ENCODE peak calls at places on chromosomes 13 and 19, in six cellular contexts. B, Y, W, J, O and A are unnamed samples.

GRCh38 chr13:96946709-96947311 is 47.5 kb downstream of the OXGR1 start:
- DNase-seq in O (no peak), W (no peak), J (no peak), B (no peak), Y (peak), A (no peak)

GRCh38 chr19:17184381-17184841 is 30.7 kb upstream of the USE1 start:
- DNase-seq in J (no peak), O (no peak), W (no peak), B (no peak), Y (no peak), A (no peak)

GRCh38 chr19:34104099-34104498 is 68.2 kb upstream of the LSM14A start:
- DNase-seq in O (peak), W (no peak), B (no peak), Y (no peak), J (no peak), A (no peak)

GRCh38 chr13:74444877-74445479 is 310.8 kb upstream of the KLF12 start:
- DNase-seq in B (no peak), O (no peak), J (no peak), Y (no peak), W (peak), A (no peak)

GRCh38 chr19:45876411-45877197 is 9.3 kb downstream of the IRF2BP1 start:
- DNase-seq in B (no peak), Y (peak), J (no peak), O (no peak), W (peak), A (no peak)

GRCh38 chr13:57823704-57824103 is 192.2 kb downstream of the PCDH17 start:
- DNase-seq in B (no peak), O (no peak), Y (no peak), J (no peak), W (no peak), A (no peak)

GRCh38 chr19:3479819-3480215 is 508 bp downstream of the SMIM24 start:
- DNase-seq in Y (peak), W (peak), J (no peak), B (no peak), O (peak), A (peak)

GRCh38 chr19:49366110-49366509 is 2.4 kb downstream of the DKKL1 start:
- DNase-seq in O (no peak), B (no peak), Y (no peak), W (no peak), J (no peak), A (no peak)

GRCh38 chr13:73412933-73413332 is 354.1 kb downstream of the KLF5 start:
- DNase-seq in J (peak), B (no peak), W (no peak), O (no peak), Y (no peak), A (no peak)

GRCh38 chr13:98397221-98397620 is 179.7 kb downstream of the STK24 start:
- DNase-seq in J (no peak), B (no peak), O (no peak), Y (no peak), W (no peak), A (no peak)

GRCh38 chr19:19782783-19783182 is 38.8 kb downstream of the ZNF506 start:
- DNase-seq in J (no peak), O (no peak), W (no peak), Y (no peak), B (no peak), A (no peak)

GRCh38 chr13:74870865-74871264 is 611.1 kb downstream of the TBC1D4 start:
- DNase-seq in W (no peak), O (no peak), J (no peak), B (no peak), Y (no peak), A (no peak)

GRCh38 chr19:56538761-56539263 is at the start of gene ZFP28:
- DNase-seq in B (no peak), W (peak), J (no peak), Y (peak), O (peak), A (no peak)

GRCh38 chr19:19594371-19594770 is 24.1 kb downstream of the PBX4 start:
- DNase-seq in O (no peak), B (no peak), J (no peak), W (no peak), Y (no peak), A (no peak)

GRCh38 chr13:112908342-112908741 is 60.7 kb upstream of the MCF2L start:
- DNase-seq in O (no peak), B (no peak), W (no peak), J (no peak), Y (no peak), A (no peak)

GRCh38 chr13:79307866-79308298 is 98.2 kb downstream of the RBM26 start:
- DNase-seq in J (no peak), W (no peak), Y (peak), O (no peak), B (no peak), A (peak)

GRCh38 chr19:53908106-53908932 is 759 bp upstream of the CACNG7 start:
- DNase-seq in B (no peak), O (peak), W (peak), J (no peak), Y (peak), A (peak)

GRCh38 chr13:40981361-40981760 is 37.8 kb downstream of the ELF1 start:
- DNase-seq in J (no peak), W (no peak), B (no peak), O (peak), Y (no peak), A (no peak)

DNA sequence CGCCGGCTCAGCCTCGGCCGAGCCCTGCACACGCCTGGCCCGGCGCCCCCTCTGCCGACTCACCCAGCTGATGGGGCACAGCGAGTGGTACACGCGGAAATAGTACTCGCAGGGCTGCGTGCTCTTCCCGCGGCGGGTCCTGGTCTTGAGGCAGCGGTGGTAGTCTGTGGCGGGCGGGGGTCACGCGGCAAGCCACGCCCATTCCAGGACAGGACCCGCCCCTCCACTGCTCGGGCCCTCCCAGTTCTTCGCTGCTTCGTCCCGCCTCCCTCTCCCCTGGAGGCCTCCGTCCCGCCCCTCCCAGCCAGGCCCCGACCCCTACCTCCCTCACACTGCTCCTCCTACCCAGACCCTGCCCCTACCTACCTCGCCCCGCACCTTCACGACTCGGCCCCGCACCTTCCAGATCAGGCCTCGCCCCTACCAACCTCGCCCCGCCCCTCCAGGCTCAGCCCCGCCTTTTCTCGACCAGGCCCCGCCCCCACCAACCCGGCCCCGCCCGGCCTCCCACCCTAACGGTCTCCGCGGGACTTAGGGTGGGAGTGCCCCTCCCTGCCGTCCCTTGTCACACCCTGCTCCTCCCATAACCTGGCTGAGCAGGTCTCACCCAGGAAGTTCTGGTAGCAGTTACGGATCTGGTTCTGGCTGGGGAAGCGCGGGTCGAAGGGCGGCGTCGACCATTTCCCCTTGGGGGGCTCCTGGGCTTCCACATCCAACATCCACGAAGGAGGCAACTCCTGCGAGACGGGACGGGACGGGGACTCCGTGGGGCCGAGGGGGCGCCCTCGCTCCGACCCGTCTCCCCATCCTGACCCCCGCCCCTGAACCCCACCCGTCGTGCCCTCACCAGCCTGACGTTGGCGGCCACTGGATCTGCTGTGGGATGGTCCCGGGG is 469 bp downstream of the COX6B2 start:
- DNase-seq in W (peak), Y (peak), B (no peak), O (no peak), J (peak), A (peak)
- TF ChIP-seq REST in W (no peak), Y (no peak), B (no peak), O (no peak), J (no peak), A (no peak)

GRCh38 chr13:26376430-26376829 is 122.5 kb downstream of the CDK8 start:
- DNase-seq in B (no peak), W (no peak), O (no peak), Y (no peak), J (no peak), A (no peak)
- TF ChIP-seq REST in B (no peak), W (no peak), O (no peak), Y (no peak), J (no peak), A (no peak)

GRCh38 chr13:44176173-44176572 is 197.5 kb upstream of the SERP2 start:
- DNase-seq in W (no peak), Y (no peak), O (no peak), J (no peak), B (no peak), A (no peak)
- TF ChIP-seq REST in W (no peak), Y (no peak), O (no peak), J (no peak), B (no peak), A (no peak)

DNA sequence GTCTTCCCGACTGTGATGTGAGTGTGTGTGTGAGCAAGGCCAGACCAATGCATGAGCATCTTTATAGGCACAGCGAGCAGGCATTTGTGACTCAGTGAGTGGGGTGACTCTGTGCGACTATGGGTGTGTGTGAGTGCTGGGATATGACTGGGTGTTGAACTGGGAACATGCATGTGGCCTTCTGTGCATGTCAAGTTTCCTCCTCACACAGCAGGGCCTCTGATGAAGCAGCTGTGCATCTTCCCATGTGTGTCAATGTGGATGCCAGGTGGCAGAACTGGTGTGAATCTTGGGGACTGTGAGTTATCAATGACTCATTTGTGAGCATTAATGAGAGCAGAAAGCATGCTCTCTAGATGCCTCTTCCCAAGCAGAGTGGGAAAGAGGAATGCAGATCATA is 12.1 kb upstream of the LGALS14 start:
- DNase-seq in J (no peak), B (no peak), Y (no peak), O (no peak), W (no peak), A (no peak)
- TF ChIP-seq REST in J (no peak), B (no peak), Y (no peak), O (no peak), W (no peak), A (no peak)

DNA sequence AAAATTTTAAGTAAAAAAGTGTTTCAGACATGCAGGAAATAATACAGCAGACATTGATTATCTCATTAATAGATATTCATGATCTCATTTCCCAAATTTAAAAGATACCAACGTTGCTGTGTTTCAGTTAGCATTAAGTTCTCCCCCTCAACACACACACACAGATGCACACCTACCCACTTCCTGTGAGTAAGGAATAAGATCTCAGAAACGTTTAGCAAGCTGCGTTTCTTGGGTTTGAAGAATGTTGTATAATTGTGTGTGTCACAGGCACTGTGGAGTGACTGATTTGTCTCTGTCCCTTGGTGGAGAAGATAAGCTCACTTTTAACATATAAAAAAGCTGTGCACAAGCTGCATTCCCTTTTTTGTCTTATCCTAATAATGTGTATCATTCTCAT is 196.8 kb downstream of the PDS5B start:
- DNase-seq in B (no peak), Y (no peak), J (no peak), O (no peak), W (no peak), A (no peak)
- TF ChIP-seq REST in B (no peak), Y (no peak), J (no peak), O (no peak), W (no peak), A (no peak)

DNA sequence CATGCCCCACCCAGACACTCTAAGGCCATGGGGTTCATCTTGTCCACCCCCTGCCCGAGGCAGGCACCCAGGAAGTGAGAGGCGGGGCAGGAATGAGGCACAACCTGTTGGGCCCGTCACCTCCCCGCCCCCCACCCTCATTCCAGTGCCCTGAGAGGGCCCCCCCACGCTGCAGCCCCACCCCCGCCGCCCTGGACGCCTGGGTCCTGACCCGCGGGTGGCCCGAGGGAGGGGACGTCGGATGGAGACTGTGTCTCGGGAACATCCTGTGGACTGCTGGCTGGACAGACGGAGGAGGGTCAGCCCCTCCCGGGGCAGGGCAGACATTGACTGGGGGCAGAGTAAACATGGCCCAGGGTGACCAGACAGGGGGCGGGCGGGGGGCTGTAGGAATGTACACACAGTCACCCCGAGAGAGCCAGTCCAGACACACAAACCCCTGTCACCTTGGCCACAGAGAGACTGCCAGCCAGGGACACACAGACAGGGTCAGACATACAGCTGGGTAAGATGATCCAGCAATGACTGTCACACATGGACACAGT is 7.4 kb upstream of the JUNB start:
- DNase-seq in Y (no peak), J (no peak), B (no peak), O (no peak), W (no peak), A (peak)
- TF ChIP-seq REST in Y (no peak), J (no peak), B (no peak), O (no peak), W (no peak), A (no peak)

GRCh38 chr19:932647-933552 is 7.1 kb downstream of the ARID3A start:
- DNase-seq in Y (peak), B (no peak), J (no peak), W (peak), O (peak), A (peak)
- TF ChIP-seq REST in Y (no peak), B (no peak), J (no peak), W (peak), O (no peak), A (no peak)

GRCh38 chr13:23697772-23698313 is 127.6 kb downstream of the TNFRSF19 start:
- DNase-seq in B (no peak), J (no peak), Y (no peak), W (no peak), O (no peak), A (no peak)

GRCh38 chr13:23695196-23695595 is 125.0 kb downstream of the TNFRSF19 start:
- DNase-seq in Y (peak), O (no peak), W (no peak), B (no peak), J (no peak), A (no peak)

GRCh38 chr13:23696610-23697009 is 126.4 kb downstream of the TNFRSF19 start:
- DNase-seq in J (no peak), O (no peak), B (no peak), Y (peak), W (no peak), A (no peak)

GRCh38 chr13:23692816-23693215 is 122.6 kb downstream of the TNFRSF19 start:
- DNase-seq in W (no peak), O (no peak), J (no peak), Y (no peak), B (no peak), A (no peak)

GRCh38 chr13:23695711-23696512 is 125.7 kb downstream of the TNFRSF19 start:
- DNase-seq in Y (peak), W (no peak), O (peak), B (no peak), J (no peak), A (no peak)
- TF ChIP-seq REST in Y (no peak), W (no peak), O (no peak), B (no peak), J (no peak), A (no peak)